ENCODE peak calls at places on chromosomes 7 and 10, in seven cellular contexts. O is CD4-positive, alpha-beta memory T cell; U is right lobe of liver; I is ovary; Y is stomach; C is spleen; W is IMR-90. J is an unnamed sample.
A peak's percentile ranks its signal among the peaks of the same experiment; 100 is the strongest.

GRCh38 chr7:108653526-108653925 is 83.9 kb downstream of the DNAJB9 start:
- DNase-seq in O (no peak), U (peak; percentile 62), I (no peak), Y (no peak), C (no peak), W (no peak), J (no peak)

GRCh38 chr7:70458195-70458695 is 673.7 kb upstream of the GALNT17 start:
- DNase-seq in O (no peak), U (no peak), I (no peak), Y (peak; percentile 28), C (no peak), W (no peak), J (no peak)

GRCh38 chr7:34277801-34278195 is 372.5 kb downstream of the BMPER start:
- DNase-seq in O (no peak), U (no peak), I (no peak), Y (no peak), C (no peak), W (no peak), J (no peak)

GRCh38 chr7:44530990-44531389 is 10.1 kb downstream of the NPC1L1 start:
- DNase-seq in O (no peak), U (no peak), I (no peak), Y (peak; percentile 25), C (no peak), W (no peak), J (no peak)

GRCh38 chr10:93235686-93236085 is 162.0 kb downstream of the CYP26A1 start:
- DNase-seq in O (no peak), U (peak; percentile 82), I (no peak), Y (no peak), C (no peak), W (peak; percentile 41), J (no peak)

GRCh38 chr10:94983555-94983954 is 45.1 kb downstream of the CYP2C9 start:
- DNase-seq in O (no peak), U (no peak), I (no peak), Y (no peak), C (no peak), W (no peak), J (no peak)

GRCh38 chr7:154953006-154953684 is 49.8 kb downstream of the PAXIP1 start:
- DNase-seq in O (peak; percentile 53), U (no peak), I (peak; percentile 30), Y (peak; percentile 71), C (peak; percentile 86), W (peak; percentile 29), J (peak; percentile 59)

GRCh38 chr10:116099031-116099430 is 174.0 kb downstream of the GFRA1 start:
- DNase-seq in O (no peak), U (no peak), I (no peak), Y (no peak), C (no peak), W (no peak), J (no peak)

GRCh38 chr10:18474111-18474455 is 177.3 kb downstream of the NSUN6 start:
- DNase-seq in O (no peak), U (no peak), I (no peak), Y (no peak), C (no peak), W (no peak), J (no peak)

GRCh38 chr10:118927317-118927716 is 102.2 kb upstream of the NANOS1 start:
- DNase-seq in O (no peak), U (no peak), I (no peak), Y (no peak), C (no peak), W (no peak), J (no peak)

GRCh38 chr7:137768371-137768770 is 78.4 kb downstream of the DGKI start:
- DNase-seq in O (no peak), U (no peak), I (no peak), Y (no peak), C (no peak), W (no peak), J (no peak)

GRCh38 chr7:88354999-88355398 is 48.3 kb upstream of the STEAP4 start:
- DNase-seq in O (no peak), U (no peak), I (no peak), Y (no peak), C (no peak), W (no peak), J (no peak)

DNA sequence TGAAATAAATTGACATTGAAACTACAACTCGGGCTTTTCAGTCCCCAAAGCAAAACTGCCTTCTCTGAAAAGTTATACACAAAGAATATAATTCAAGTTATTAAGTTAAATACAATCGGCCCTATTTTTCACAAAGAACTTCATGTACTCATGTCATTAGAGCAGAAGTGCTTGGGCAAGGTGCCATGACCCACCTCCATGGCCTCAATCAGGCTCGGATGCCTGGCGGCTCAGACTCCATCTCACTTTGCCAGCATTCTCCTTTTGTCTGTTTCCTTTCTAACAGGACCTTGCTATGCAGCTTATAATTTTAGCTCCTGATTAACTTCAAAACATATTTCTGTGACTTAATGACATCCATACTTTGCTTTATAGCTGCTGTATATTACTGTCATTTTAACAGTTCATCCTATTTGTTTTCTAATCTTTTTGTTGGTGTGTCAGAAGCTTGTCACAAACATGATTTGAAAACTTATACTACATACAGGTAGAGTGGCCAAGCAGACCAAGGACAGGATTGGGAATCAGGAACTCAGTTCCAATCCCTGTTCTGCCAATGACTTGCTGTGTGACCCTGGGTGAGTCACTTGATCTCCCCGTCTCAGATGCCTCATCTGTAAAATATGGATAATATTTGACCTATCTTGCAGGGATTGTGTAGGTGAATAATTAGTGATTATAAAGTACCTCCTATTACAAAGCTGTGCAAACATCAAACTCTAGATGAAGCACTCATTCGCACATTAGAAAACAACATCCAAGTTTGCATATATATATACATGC is 60.8 kb upstream of the ITGA8 start:
- DNase-seq in O (no peak), U (no peak), I (peak; percentile 57), Y (no peak), C (no peak), W (peak; percentile 25), J (no peak)
- H3K36me3 ChIP-seq in O (peaks cover 35% of the 10 kb centered on the region), U (peaks cover 27% of the 10 kb centered on the region), I (no peaks in the 10 kb centered on the region), Y (peaks cover 56% of the 10 kb centered on the region), C (peaks cover 33% of the 10 kb centered on the region), W (peaks cover 13% of the 10 kb centered on the region), J (peaks cover 10% of the 10 kb centered on the region)

DNA sequence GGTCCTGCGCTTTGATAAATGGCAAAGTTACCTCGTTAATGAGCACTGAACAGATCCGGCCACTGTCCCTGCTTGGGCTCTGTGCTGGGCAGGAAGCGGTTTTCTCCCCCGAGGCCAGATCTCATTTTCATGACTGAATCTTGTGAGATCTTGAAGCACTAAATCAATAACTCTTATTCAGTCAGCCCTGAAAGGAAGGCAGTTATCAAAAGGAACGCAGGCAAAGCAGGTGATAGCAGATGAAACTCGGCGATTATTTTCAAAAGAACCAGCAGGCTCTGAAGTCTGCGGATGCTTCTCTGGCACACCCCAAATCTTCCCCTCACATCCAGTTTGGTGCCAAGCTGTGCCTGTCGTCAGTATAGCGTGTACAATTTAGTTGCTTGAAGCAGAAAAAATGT is 228.7 kb downstream of the BAMBI start:
- DNase-seq in O (no peak), U (no peak), I (no peak), Y (no peak), C (no peak), W (no peak), J (no peak)
- H3K4me1 ChIP-seq in O (no peaks in the 10 kb centered on the region), U (no peaks in the 10 kb centered on the region), I (no peaks in the 10 kb centered on the region), Y (peaks cover 5% of the 10 kb centered on the region), C (no peaks in the 10 kb centered on the region), W (peaks cover 12% of the 10 kb centered on the region), J (no peaks in the 10 kb centered on the region)

DNA sequence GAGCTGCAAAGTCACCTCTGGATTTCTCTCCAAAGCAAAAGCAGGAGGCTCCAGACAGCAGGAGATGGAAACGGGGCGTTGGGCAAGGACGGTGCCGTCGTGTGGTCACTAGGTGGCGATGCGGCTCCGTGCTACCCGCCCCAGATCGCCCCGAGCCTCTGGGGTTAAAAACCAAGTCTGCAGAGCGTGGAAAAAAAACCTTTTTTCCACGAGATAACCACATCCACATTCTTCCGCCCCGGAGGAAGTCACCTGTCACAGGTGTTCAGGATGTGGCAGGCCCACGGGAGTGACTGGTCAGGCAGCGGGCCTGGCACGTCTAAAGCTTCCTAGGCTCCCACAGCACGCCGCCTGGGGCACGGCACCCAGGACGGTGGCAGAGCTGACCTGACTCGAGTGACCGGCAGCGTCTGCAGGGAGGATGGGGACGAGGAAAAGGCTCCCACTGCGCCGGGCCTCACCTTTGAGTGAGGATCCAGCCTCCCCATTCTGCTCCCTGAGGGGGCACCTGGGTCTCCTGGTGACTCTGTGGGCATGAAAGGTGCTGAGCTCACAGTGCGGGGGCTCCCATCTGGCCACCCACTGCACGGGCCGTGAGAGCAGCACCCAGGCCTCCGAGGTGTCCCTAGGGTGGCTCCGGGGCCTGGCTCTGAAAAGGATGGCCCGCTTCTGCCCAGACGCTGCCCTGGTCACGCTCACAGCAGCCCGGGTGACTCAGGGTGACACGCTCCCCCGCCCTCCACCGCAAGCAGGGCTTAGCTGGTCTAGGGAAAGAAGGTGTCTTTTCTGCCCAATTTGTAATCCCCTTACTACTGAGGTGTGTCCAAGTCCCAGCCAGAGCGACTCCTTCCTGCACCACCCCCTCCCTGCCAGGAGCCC is 71.3 kb upstream of the TNRC18 start:
- DNase-seq in O (peak; percentile 81), U (peak; percentile 79), I (peak; percentile 84), Y (peak; percentile 77), C (peak; percentile 94), W (peak; percentile 69), J (peak; percentile 83)
- H3K27ac ChIP-seq in O (no peak overlapping the region), U (no peak overlapping the region), I (no peak overlapping the region), Y (peak overlapping the region; percentile 49), C (peak overlapping the region; percentile 37), W (no peak overlapping the region), J (no peak overlapping the region)

DNA sequence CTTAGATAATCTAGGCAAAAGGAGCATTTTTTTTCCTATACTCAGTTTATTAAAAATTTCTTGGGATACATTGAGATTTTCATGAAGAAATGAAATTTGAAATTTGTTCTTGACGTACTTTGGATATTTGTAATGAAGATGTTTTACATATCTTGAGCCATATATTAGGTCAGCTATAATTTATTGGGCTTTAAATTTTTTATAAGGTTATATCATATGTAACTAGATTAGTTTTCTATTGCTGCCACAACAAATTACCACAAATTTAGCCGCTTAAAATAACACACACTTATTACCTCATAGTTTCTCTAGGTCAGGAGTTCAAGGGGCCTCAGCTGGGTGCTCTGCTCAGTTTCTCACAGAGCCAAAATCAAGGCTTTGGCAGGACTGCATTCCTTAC is 42.7 kb upstream of the DNAH11 start:
- DNase-seq in O (no peak), U (no peak), I (no peak), Y (no peak), C (no peak), W (no peak), J (no peak)
- H3K36me3 ChIP-seq in O (no peaks in the 10 kb centered on the region), U (no peaks in the 10 kb centered on the region), I (no peaks in the 10 kb centered on the region), Y (peaks cover 3% of the 10 kb centered on the region), C (no peaks in the 10 kb centered on the region), W (no peaks in the 10 kb centered on the region), J (no peaks in the 10 kb centered on the region)

GRCh38 chr10:117514971-117515370 is 27.6 kb upstream of the EMX2 start:
- DNase-seq in O (no peak), U (no peak), I (no peak), Y (no peak), C (no peak), W (no peak), J (no peak)

GRCh38 chr10:117518246-117518645 is 24.3 kb upstream of the EMX2 start:
- DNase-seq in O (no peak), U (no peak), I (no peak), Y (no peak), C (no peak), W (no peak), J (no peak)

GRCh38 chr10:117519895-117520294 is 22.7 kb upstream of the EMX2 start:
- DNase-seq in O (no peak), U (no peak), I (no peak), Y (no peak), C (no peak), W (no peak), J (no peak)

GRCh38 chr10:117519366-117519765 is 23.2 kb upstream of the EMX2 start:
- DNase-seq in O (no peak), U (no peak), I (no peak), Y (no peak), C (no peak), W (no peak), J (no peak)
- H3K4me1 ChIP-seq in O (no peaks in the 10 kb centered on the region), U (no peaks in the 10 kb centered on the region), I (no peaks in the 10 kb centered on the region), Y (no peaks in the 10 kb centered on the region), C (no peaks in the 10 kb centered on the region), W (no peaks in the 10 kb centered on the region), J (no peaks in the 10 kb centered on the region)